ENCODE peak calls at places on chromosomes 3 and 15, in six cellular contexts. Y, D, P, F, L and T are unnamed samples.

GRCh38 chr3:64138046-64138445 is 87.2 kb downstream of the PRICKLE2 start:
- DNase-seq in L (no peak), F (no peak), Y (no peak), P (no peak), D (no peak), T (peak; percentile 25)

GRCh38 chr3:140399853-140400252 is 278.0 kb upstream of the TRIM42 start:
- DNase-seq in P (no peak), Y (no peak), L (no peak), F (no peak), D (no peak), T (peak; percentile 51)

GRCh38 chr15:65833501-65834220 is 35.6 kb upstream of the RAB11A start:
- DNase-seq in P (no peak), L (peak; percentile 32), D (no peak), F (no peak), Y (no peak), T (no peak)

GRCh38 chr3:194690501-194691372 is 5.1 kb downstream of the FAM43A start:
- DNase-seq in F (no peak), P (no peak), Y (no peak), D (no peak), L (no peak), T (peak; percentile 43)

GRCh38 chr15:74252291-74253080 is 16.4 kb downstream of the CCDC33 start:
- DNase-seq in D (no peak), F (no peak), P (no peak), L (no peak), Y (no peak), T (peak; percentile 14)

GRCh38 chr3:64340636-64341240 is 115.5 kb upstream of the PRICKLE2 start:
- DNase-seq in Y (no peak), F (no peak), D (no peak), P (no peak), L (no peak), T (peak; percentile 43)

GRCh38 chr3:114671741-114672510 is 378.1 kb downstream of the TIGIT start:
- DNase-seq in Y (no peak), F (no peak), L (no peak), P (no peak), D (no peak), T (no peak)

GRCh38 chr3:142027713-142028112 is 121.6 kb downstream of the TFDP2 start:
- DNase-seq in L (no peak), P (no peak), D (no peak), F (peak; percentile 42), Y (no peak), T (peak; percentile 74)

GRCh38 chr3:129003578-129004112 is 2.5 kb downstream of the EFCC1 start:
- DNase-seq in L (peak; percentile 55), D (no peak), Y (no peak), P (no peak), F (peak; percentile 53), T (peak; percentile 83)

GRCh38 chr3:114213262-114213668 is 24.1 kb downstream of the ZNF80 start:
- DNase-seq in D (peak; percentile 30), P (no peak), L (no peak), F (no peak), Y (no peak), T (no peak)

GRCh38 chr3:13244695-13245449 is 171.6 kb upstream of the IQSEC1 start:
- DNase-seq in L (no peak), F (peak; percentile 53), P (no peak), Y (no peak), D (no peak), T (peak; percentile 86)

GRCh38 chr3:149270180-149270579 is 48.6 kb upstream of the CP start:
- DNase-seq in Y (no peak), L (no peak), D (no peak), F (no peak), P (no peak), T (no peak)

GRCh38 chr15:68380456-68380855 is 51.5 kb downstream of the ITGA11 start:
- DNase-seq in P (no peak), Y (no peak), D (no peak), L (no peak), F (no peak), T (no peak)

GRCh38 chr3:425094-425493 is 228.5 kb downstream of the CHL1 start:
- DNase-seq in F (no peak), P (no peak), D (no peak), L (no peak), Y (no peak), T (no peak)

GRCh38 chr15:73751896-73752816 is 995 bp downstream of the INSYN1 start:
- DNase-seq in D (no peak), P (no peak), L (no peak), F (no peak), Y (no peak), T (no peak)

GRCh38 chr3:177427096-177427495 is 229.8 kb upstream of the TBL1XR1 start:
- DNase-seq in L (no peak), P (no peak), D (no peak), F (no peak), Y (no peak), T (no peak)

GRCh38 chr3:21484323-21485154 is 266.5 kb downstream of the ZNF385D start:
- DNase-seq in F (peak; percentile 1), P (peak; percentile 24), D (no peak), Y (peak; percentile 47), L (no peak), T (peak; percentile 80)

GRCh38 chr15:37397266-37398022 is 297.1 kb upstream of the MEIS2 start:
- DNase-seq in P (no peak), L (no peak), D (no peak), Y (no peak), F (no peak), T (no peak)

GRCh38 chr3:169232863-169233262 is 430.6 kb downstream of the MECOM start:
- DNase-seq in D (no peak), L (no peak), Y (no peak), F (no peak), P (no peak), T (peak; percentile 33)

GRCh38 chr15:87572381-87572780 is 684.2 kb downstream of the NTRK3 start:
- DNase-seq in F (no peak), L (no peak), P (no peak), D (no peak), Y (no peak), T (no peak)

GRCh38 chr15:64246364-64247189 is 83.8 kb upstream of the PPIB start:
- DNase-seq in L (no peak), D (peak; percentile 4), F (peak; percentile 83), Y (peak; percentile 35), P (peak; percentile 96), T (peak; percentile 95)

GRCh38 chr3:168973206-168973605 is 690.3 kb downstream of the MECOM start:
- DNase-seq in F (no peak), P (no peak), L (no peak), D (no peak), Y (no peak), T (no peak)

GRCh38 chr3:141618938-141619337 is 119.2 kb upstream of the RNF7 start:
- DNase-seq in F (no peak), Y (no peak), L (no peak), P (no peak), D (no peak), T (no peak)

GRCh38 chr3:187718802-187719201 is 16.4 kb upstream of the RTP2 start:
- DNase-seq in D (no peak), L (no peak), Y (no peak), F (no peak), P (no peak), T (no peak)

GRCh38 chr3:109897734-109898133 is 560.4 kb upstream of the DPPA4 start:
- DNase-seq in F (no peak), Y (no peak), P (no peak), L (no peak), D (no peak), T (peak; percentile 2)

GRCh38 chr3:187027531-187027936 is 97.2 kb downstream of the ST6GAL1 start:
- DNase-seq in F (no peak), P (no peak), Y (no peak), L (peak; percentile 69), D (no peak), T (no peak)

GRCh38 chr15:47822066-47822465 is 104.8 kb downstream of the SEMA6D start:
- DNase-seq in L (no peak), P (no peak), Y (no peak), F (no peak), D (no peak), T (no peak)

GRCh38 chr15:28961391-28961790 is 75.6 kb downstream of the APBA2 start:
- DNase-seq in L (no peak), D (no peak), Y (no peak), P (no peak), F (no peak), T (no peak)

GRCh38 chr3:184611606-184612304 is 50.2 kb downstream of the EPHB3 start:
- DNase-seq in D (no peak), L (no peak), F (no peak), Y (no peak), P (no peak), T (no peak)

GRCh38 chr3:10983219-10983916 is 9.2 kb upstream of the SLC6A1 start:
- DNase-seq in D (no peak), L (no peak), P (peak; percentile 32), Y (no peak), F (peak; percentile 60), T (peak; percentile 63)

GRCh38 chr3:159733194-159733860 is 255.3 kb upstream of the IL12A start:
- DNase-seq in P (no peak), F (peak; percentile 45), Y (no peak), L (no peak), D (no peak), T (peak; percentile 44)

GRCh38 chr3:141095546-141095937 is 44.4 kb downstream of the SPSB4 start:
- DNase-seq in F (no peak), Y (no peak), L (no peak), D (no peak), P (no peak), T (no peak)

GRCh38 chr3:67335813-67336212 is 318.6 kb downstream of the SUCLG2 start:
- DNase-seq in F (no peak), L (no peak), D (no peak), Y (no peak), P (no peak), T (no peak)

GRCh38 chr15:34084086-34084485 is 17.6 kb downstream of the EMC7 start:
- DNase-seq in Y (no peak), D (no peak), P (no peak), F (peak; percentile 51), L (no peak), T (no peak)